ENCODE peak calls at places on chromosome X, in five cellular contexts. One of them, this sample, is unnamed.

GRCh38 chrX:85244411-85245210 is 820 bp downstream of the ZNF711 start:
- DNase-seq in neuronal stem cell: peak; percentile 14
- DNase-seq in effector memory CD4-positive, alpha-beta T cell: no peak
- DNase-seq in tibial artery: no peak
- DNase-seq in A549: peak; percentile 5
- DNase-seq in this sample: no peak

GRCh38 chrX:153059191-153060094 is 3.2 kb downstream of the PNMA3 start:
- DNase-seq in neuronal stem cell: no peak
- DNase-seq in effector memory CD4-positive, alpha-beta T cell: no peak
- DNase-seq in tibial artery: no peak
- DNase-seq in A549: no peak
- DNase-seq in this sample: no peak

GRCh38 chrX:30906726-30907125 is 17.7 kb upstream of the TAB3 start:
- DNase-seq in neuronal stem cell: no peak
- DNase-seq in effector memory CD4-positive, alpha-beta T cell: no peak
- DNase-seq in tibial artery: no peak
- DNase-seq in A549: no peak
- DNase-seq in this sample: no peak

GRCh38 chrX:119692241-119693031 is 532 bp downstream of the SEPTIN6 start:
- DNase-seq in neuronal stem cell: no peak
- DNase-seq in effector memory CD4-positive, alpha-beta T cell: peak; percentile 43
- DNase-seq in tibial artery: no peak
- DNase-seq in A549: peak; percentile 47
- DNase-seq in this sample: peak; percentile 47

GRCh38 chrX:3143043-3143799 is 102.0 kb downstream of the ARSF start:
- DNase-seq in neuronal stem cell: no peak
- DNase-seq in effector memory CD4-positive, alpha-beta T cell: no peak
- DNase-seq in tibial artery: no peak
- DNase-seq in A549: no peak
- DNase-seq in this sample: no peak

GRCh38 chrX:56978172-56978571 is 17.2 kb downstream of the SPIN3 start:
- DNase-seq in neuronal stem cell: no peak
- DNase-seq in effector memory CD4-positive, alpha-beta T cell: no peak
- DNase-seq in tibial artery: no peak
- DNase-seq in A549: peak; percentile 18
- DNase-seq in this sample: peak; percentile 57

GRCh38 chrX:70254063-70254400 is 6.0 kb downstream of the P2RY4 start:
- DNase-seq in neuronal stem cell: no peak
- DNase-seq in effector memory CD4-positive, alpha-beta T cell: no peak
- DNase-seq in tibial artery: no peak
- DNase-seq in A549: no peak
- DNase-seq in this sample: no peak

GRCh38 chrX:134161162-134161561 is 75.8 kb upstream of the CCDC160 start:
- DNase-seq in neuronal stem cell: no peak
- DNase-seq in effector memory CD4-positive, alpha-beta T cell: no peak
- DNase-seq in tibial artery: no peak
- DNase-seq in A549: no peak
- DNase-seq in this sample: no peak

GRCh38 chrX:104319346-104319745 is 64.6 kb upstream of the ESX1 start:
- DNase-seq in neuronal stem cell: no peak
- DNase-seq in effector memory CD4-positive, alpha-beta T cell: no peak
- DNase-seq in tibial artery: no peak
- DNase-seq in A549: no peak
- DNase-seq in this sample: no peak

GRCh38 chrX:148043456-148043855 is 62.3 kb downstream of the FMR1NB start:
- DNase-seq in neuronal stem cell: no peak
- DNase-seq in effector memory CD4-positive, alpha-beta T cell: no peak
- DNase-seq in tibial artery: no peak
- DNase-seq in A549: no peak
- DNase-seq in this sample: no peak

GRCh38 chrX:136896121-136896914 is 15.8 kb upstream of the RBMX start:
- DNase-seq in neuronal stem cell: no peak
- DNase-seq in effector memory CD4-positive, alpha-beta T cell: no peak
- DNase-seq in tibial artery: no peak
- DNase-seq in A549: no peak
- DNase-seq in this sample: no peak

GRCh38 chrX:7219153-7219705 is 71.3 kb upstream of the PUDP start:
- DNase-seq in neuronal stem cell: no peak
- DNase-seq in effector memory CD4-positive, alpha-beta T cell: no peak
- DNase-seq in tibial artery: no peak
- DNase-seq in A549: no peak
- DNase-seq in this sample: no peak

GRCh38 chrX:136880003-136880451 is 498 bp downstream of the RBMX start:
- DNase-seq in neuronal stem cell: no peak
- DNase-seq in effector memory CD4-positive, alpha-beta T cell: peak; percentile 15
- DNase-seq in tibial artery: no peak
- DNase-seq in A549: peak; percentile 22
- DNase-seq in this sample: peak; percentile 12

GRCh38 chrX:12874599-12874998 is 7.7 kb downstream of the TLR7 start:
- DNase-seq in neuronal stem cell: no peak
- DNase-seq in effector memory CD4-positive, alpha-beta T cell: no peak
- DNase-seq in tibial artery: no peak
- DNase-seq in A549: no peak
- DNase-seq in this sample: no peak

GRCh38 chrX:12872741-12873140 is 5.9 kb downstream of the TLR7 start:
- DNase-seq in neuronal stem cell: no peak
- DNase-seq in effector memory CD4-positive, alpha-beta T cell: no peak
- DNase-seq in tibial artery: no peak
- DNase-seq in A549: no peak
- DNase-seq in this sample: no peak

GRCh38 chrX:12867746-12868145 is 874 bp downstream of the TLR7 start:
- DNase-seq in neuronal stem cell: no peak
- DNase-seq in effector memory CD4-positive, alpha-beta T cell: no peak
- DNase-seq in tibial artery: no peak
- DNase-seq in A549: no peak
- DNase-seq in this sample: no peak

GRCh38 chrX:12868747-12869146 is 1.9 kb downstream of the TLR7 start:
- DNase-seq in neuronal stem cell: no peak
- DNase-seq in effector memory CD4-positive, alpha-beta T cell: no peak
- DNase-seq in tibial artery: no peak
- DNase-seq in A549: no peak
- DNase-seq in this sample: no peak

DNA sequence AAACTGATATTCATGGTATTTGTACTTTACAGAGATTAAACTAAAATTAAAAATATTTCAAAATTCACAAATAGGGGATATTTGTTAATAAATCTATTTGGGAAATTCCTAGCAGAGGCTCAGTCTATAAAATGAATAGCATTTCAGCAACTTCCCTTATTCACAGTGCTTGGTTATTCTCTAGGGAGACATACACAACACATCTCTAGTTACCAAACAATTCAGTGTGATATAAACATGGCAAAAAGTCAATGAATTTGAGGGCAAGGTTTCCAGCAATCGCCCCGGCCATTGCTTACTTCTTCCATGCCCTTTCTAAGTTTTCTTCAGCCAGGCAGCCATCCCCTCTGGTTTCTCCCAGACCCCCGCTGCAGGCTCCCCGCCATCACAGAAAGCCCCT is 4.3 kb downstream of the TLR7 start:
- DNase-seq in neuronal stem cell: no peak
- DNase-seq in effector memory CD4-positive, alpha-beta T cell: no peak
- DNase-seq in tibial artery: no peak
- DNase-seq in A549: no peak
- DNase-seq in this sample: no peak
- H3K4me1 ChIP-seq in neuronal stem cell: no peaks in the 10 kb centered on the region
- H3K4me1 ChIP-seq in effector memory CD4-positive, alpha-beta T cell: no peaks in the 10 kb centered on the region
- H3K4me1 ChIP-seq in tibial artery: no peaks in the 10 kb centered on the region
- H3K4me1 ChIP-seq in A549: no peaks in the 10 kb centered on the region
- H3K4me1 ChIP-seq in this sample: no peaks in the 10 kb centered on the region

DNA sequence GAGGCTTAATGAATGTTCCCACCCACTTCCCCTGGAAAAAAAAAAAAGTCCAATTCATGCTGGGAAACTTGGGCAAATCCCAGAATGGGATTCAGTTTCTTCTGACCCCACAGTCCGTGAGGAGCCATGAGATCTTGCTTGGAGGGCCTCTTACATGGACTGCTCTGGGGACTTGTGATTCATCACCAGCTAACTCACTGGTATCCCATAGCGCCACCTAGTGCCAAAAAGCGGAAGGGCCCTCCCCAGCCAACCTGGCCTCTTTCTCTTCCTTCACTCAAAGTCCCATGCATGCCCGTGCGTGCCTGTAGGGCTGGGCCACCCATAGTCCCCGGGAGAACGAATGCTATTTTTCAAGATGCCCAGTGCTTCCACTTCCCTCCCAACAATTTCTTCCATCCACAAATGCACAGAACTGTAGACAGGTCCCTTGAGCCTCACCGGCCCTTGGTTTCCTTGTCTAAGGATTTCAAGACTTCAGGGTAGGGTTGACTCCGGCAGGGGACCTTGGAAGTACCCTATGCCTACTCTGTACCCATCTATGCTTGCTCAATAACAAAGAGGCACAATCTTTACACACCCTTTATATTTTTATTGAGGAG is 5.1 kb downstream of the RTL5 start:
- DNase-seq in neuronal stem cell: peak; percentile 63
- DNase-seq in effector memory CD4-positive, alpha-beta T cell: peak; percentile 68
- DNase-seq in tibial artery: peak; percentile 87
- DNase-seq in A549: peak; percentile 71
- DNase-seq in this sample: peak; percentile 72
- H3K4me1 ChIP-seq in neuronal stem cell: peaks cover 28% of the 10 kb centered on the region
- H3K4me1 ChIP-seq in effector memory CD4-positive, alpha-beta T cell: peaks cover 33% of the 10 kb centered on the region
- H3K4me1 ChIP-seq in tibial artery: no peaks in the 10 kb centered on the region
- H3K4me1 ChIP-seq in A549: peaks cover 11% of the 10 kb centered on the region
- H3K4me1 ChIP-seq in this sample: peaks cover 30% of the 10 kb centered on the region

DNA sequence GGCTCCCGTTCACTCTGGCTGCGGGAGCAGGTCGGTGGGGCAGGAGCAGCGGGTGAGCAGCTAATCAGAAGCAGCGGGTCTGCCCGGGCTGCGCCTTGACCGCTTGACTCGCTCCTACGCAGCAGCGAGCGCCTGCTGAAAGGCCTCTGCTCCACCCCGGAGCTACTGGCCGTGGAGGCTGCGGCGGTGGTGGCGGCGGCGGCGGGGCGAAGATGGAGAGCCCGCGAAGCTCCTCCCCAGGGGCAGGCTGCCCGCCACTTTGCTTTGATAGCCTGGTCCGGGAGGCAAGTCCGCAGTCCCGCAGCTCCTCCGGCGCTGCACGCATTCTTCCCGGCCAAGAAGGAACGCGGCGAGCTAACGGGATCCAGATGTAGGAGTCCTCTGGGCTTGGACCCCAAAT is 36.7 kb downstream of the PJA1 start:
- DNase-seq in neuronal stem cell: no peak
- DNase-seq in effector memory CD4-positive, alpha-beta T cell: no peak
- DNase-seq in tibial artery: peak; percentile 24
- DNase-seq in A549: no peak
- DNase-seq in this sample: no peak
- H3K4me1 ChIP-seq in neuronal stem cell: peaks cover 27% of the 10 kb centered on the region
- H3K4me1 ChIP-seq in effector memory CD4-positive, alpha-beta T cell: no peaks in the 10 kb centered on the region
- H3K4me1 ChIP-seq in tibial artery: no peaks in the 10 kb centered on the region
- H3K4me1 ChIP-seq in A549: no peaks in the 10 kb centered on the region
- H3K4me1 ChIP-seq in this sample: no peaks in the 10 kb centered on the region

DNA sequence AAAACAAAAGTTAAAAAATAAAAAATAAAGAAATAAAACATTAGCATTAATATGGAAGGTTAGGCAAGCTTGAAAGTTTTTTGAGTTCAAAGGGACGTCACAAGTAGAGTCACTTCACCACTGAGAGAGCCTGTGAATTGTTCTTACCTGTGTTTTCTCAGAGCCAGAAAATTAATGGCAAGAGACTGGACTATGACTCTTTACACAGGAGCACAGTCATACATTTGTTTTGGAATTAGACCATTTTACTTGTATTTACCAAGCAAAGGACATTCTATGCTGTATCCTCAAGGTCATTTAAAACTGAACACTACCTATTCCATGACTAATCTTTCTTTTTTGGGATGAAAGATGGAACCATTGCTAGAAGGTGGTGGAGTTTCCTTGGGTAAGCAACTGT is 346.1 kb downstream of the FAM47B start:
- DNase-seq in neuronal stem cell: no peak
- DNase-seq in effector memory CD4-positive, alpha-beta T cell: no peak
- DNase-seq in tibial artery: no peak
- DNase-seq in A549: no peak
- DNase-seq in this sample: no peak
- H3K4me1 ChIP-seq in neuronal stem cell: no peaks in the 10 kb centered on the region
- H3K4me1 ChIP-seq in effector memory CD4-positive, alpha-beta T cell: no peaks in the 10 kb centered on the region
- H3K4me1 ChIP-seq in tibial artery: no peaks in the 10 kb centered on the region
- H3K4me1 ChIP-seq in A549: no peaks in the 10 kb centered on the region
- H3K4me1 ChIP-seq in this sample: no peaks in the 10 kb centered on the region

GRCh38 chrX:11375614-11376119 is 82.5 kb downstream of the AMELX start:
- DNase-seq in neuronal stem cell: no peak
- DNase-seq in effector memory CD4-positive, alpha-beta T cell: no peak
- DNase-seq in tibial artery: no peak
- DNase-seq in A549: no peak
- DNase-seq in this sample: no peak
- H3K4me1 ChIP-seq in neuronal stem cell: no peaks in the 10 kb centered on the region
- H3K4me1 ChIP-seq in effector memory CD4-positive, alpha-beta T cell: no peaks in the 10 kb centered on the region
- H3K4me1 ChIP-seq in tibial artery: no peaks in the 10 kb centered on the region
- H3K4me1 ChIP-seq in A549: no peaks in the 10 kb centered on the region
- H3K4me1 ChIP-seq in this sample: no peaks in the 10 kb centered on the region

GRCh38 chrX:150506020-150506419 is 62.4 kb upstream of the MTM1 start:
- DNase-seq in neuronal stem cell: no peak
- DNase-seq in effector memory CD4-positive, alpha-beta T cell: no peak
- DNase-seq in tibial artery: no peak
- DNase-seq in A549: no peak
- DNase-seq in this sample: no peak
- H3K4me1 ChIP-seq in neuronal stem cell: peaks cover 9% of the 10 kb centered on the region
- H3K4me1 ChIP-seq in effector memory CD4-positive, alpha-beta T cell: no peaks in the 10 kb centered on the region
- H3K4me1 ChIP-seq in tibial artery: no peaks in the 10 kb centered on the region
- H3K4me1 ChIP-seq in A549: no peaks in the 10 kb centered on the region
- H3K4me1 ChIP-seq in this sample: no peaks in the 10 kb centered on the region

GRCh38 chrX:49910344-49910743 is 12.1 kb upstream of the CLCN5 start:
- DNase-seq in neuronal stem cell: no peak
- DNase-seq in effector memory CD4-positive, alpha-beta T cell: no peak
- DNase-seq in tibial artery: no peak
- DNase-seq in A549: no peak
- DNase-seq in this sample: no peak
- H3K4me1 ChIP-seq in neuronal stem cell: peaks cover 4% of the 10 kb centered on the region
- H3K4me1 ChIP-seq in effector memory CD4-positive, alpha-beta T cell: peaks cover 4% of the 10 kb centered on the region
- H3K4me1 ChIP-seq in tibial artery: no peaks in the 10 kb centered on the region
- H3K4me1 ChIP-seq in A549: no peaks in the 10 kb centered on the region
- H3K4me1 ChIP-seq in this sample: no peaks in the 10 kb centered on the region

GRCh38 chrX:19866626-19867410 is 20.6 kb downstream of the SH3KBP1 start:
- DNase-seq in neuronal stem cell: no peak
- DNase-seq in effector memory CD4-positive, alpha-beta T cell: no peak
- DNase-seq in tibial artery: no peak
- DNase-seq in A549: no peak
- DNase-seq in this sample: no peak
- H3K4me1 ChIP-seq in neuronal stem cell: no peaks in the 10 kb centered on the region
- H3K4me1 ChIP-seq in effector memory CD4-positive, alpha-beta T cell: peaks cover 6% of the 10 kb centered on the region
- H3K4me1 ChIP-seq in tibial artery: no peaks in the 10 kb centered on the region
- H3K4me1 ChIP-seq in A549: peaks cover 11% of the 10 kb centered on the region
- H3K4me1 ChIP-seq in this sample: peaks cover 25% of the 10 kb centered on the region